ENCODE peak calls at places on chromosomes 7 and 10, in seven cellular contexts. N is neural progenitor cell; U is neuronal stem cell; Y is H7; I is brain microvascular endothelial cell; K is upper lobe of left lung; E is naive thymus-derived CD4-positive, alpha-beta T cell. V is an unnamed sample.

GRCh38 chr10:24306507-24306875 is 97.6 kb downstream of the KIAA1217 start:
- DNase-seq in Y (no peak), E (no peak), N (peak; percentile 8), K (no peak), I (peak; percentile 35), U (no peak), V (no peak)

GRCh38 chr7:138023618-138024333 is 21.9 kb upstream of the CREB3L2 start:
- DNase-seq in K (no peak), I (no peak), U (no peak), N (no peak), E (no peak), Y (no peak), V (no peak)

GRCh38 chr7:99629643-99630042 is 12.9 kb downstream of the ZSCAN25 start:
- DNase-seq in E (no peak), N (no peak), K (no peak), U (no peak), I (no peak), Y (no peak), V (no peak)

GRCh38 chr10:72069751-72070501 is 18.4 kb downstream of the SPOCK2 start:
- DNase-seq in N (peak; percentile 50), U (no peak), K (no peak), I (no peak), E (no peak), Y (peak; percentile 86), V (no peak)

GRCh38 chr7:117479480-117480224 is at the start of gene CFTR:
- DNase-seq in N (peak; percentile 42), K (peak; percentile 78), U (no peak), E (no peak), Y (peak; percentile 67), I (no peak), V (no peak)

GRCh38 chr7:108637049-108637621 is 67.5 kb downstream of the DNAJB9 start:
- DNase-seq in N (no peak), E (no peak), Y (no peak), I (no peak), U (no peak), K (peak; percentile 72), V (no peak)

GRCh38 chr7:11450246-11450645 is 381.8 kb downstream of the THSD7A start:
- DNase-seq in I (no peak), K (no peak), E (no peak), N (no peak), U (no peak), Y (no peak), V (no peak)

GRCh38 chr10:132175907-132176581 is 10.7 kb upstream of the DPYSL4 start:
- DNase-seq in K (no peak), Y (peak; percentile 86), I (no peak), N (peak; percentile 63), U (no peak), E (no peak), V (no peak)

GRCh38 chr7:26794541-26794940 is 69.8 kb downstream of the SKAP2 start:
- DNase-seq in U (no peak), K (no peak), N (no peak), E (no peak), I (no peak), Y (no peak), V (no peak)

GRCh38 chr7:110944966-110945644 is 145.8 kb upstream of the LRRN3 start:
- DNase-seq in E (no peak), Y (peak; percentile 2), N (peak; percentile 24), U (no peak), K (no peak), I (no peak), V (no peak)

GRCh38 chr7:87148332-87148955 is 3.8 kb upstream of the DMTF1 start:
- DNase-seq in Y (peak; percentile 23), I (no peak), K (no peak), E (no peak), N (peak; percentile 21), U (no peak), V (no peak)

GRCh38 chr10:50566150-50566549 is 57.6 kb downstream of the SGMS1 start:
- DNase-seq in U (no peak), N (no peak), Y (no peak), I (no peak), E (no peak), K (no peak), V (no peak)

GRCh38 chr7:157493017-157493416 is 156.2 kb downstream of the DNAJB6 start:
- DNase-seq in I (peak; percentile 18), U (no peak), K (no peak), Y (no peak), N (no peak), E (no peak), V (no peak)

GRCh38 chr10:132539431-132539839 is 1.8 kb downstream of the INPP5A start:
- DNase-seq in N (no peak), Y (peak; percentile 36), E (peak; percentile 74), K (peak; percentile 68), I (no peak), U (no peak), V (no peak)

GRCh38 chr7:158274404-158274811 is 313.2 kb downstream of the PTPRN2 start:
- DNase-seq in I (no peak), U (no peak), E (no peak), Y (peak; percentile 60), K (peak; percentile 3), N (no peak), V (no peak)

DNA sequence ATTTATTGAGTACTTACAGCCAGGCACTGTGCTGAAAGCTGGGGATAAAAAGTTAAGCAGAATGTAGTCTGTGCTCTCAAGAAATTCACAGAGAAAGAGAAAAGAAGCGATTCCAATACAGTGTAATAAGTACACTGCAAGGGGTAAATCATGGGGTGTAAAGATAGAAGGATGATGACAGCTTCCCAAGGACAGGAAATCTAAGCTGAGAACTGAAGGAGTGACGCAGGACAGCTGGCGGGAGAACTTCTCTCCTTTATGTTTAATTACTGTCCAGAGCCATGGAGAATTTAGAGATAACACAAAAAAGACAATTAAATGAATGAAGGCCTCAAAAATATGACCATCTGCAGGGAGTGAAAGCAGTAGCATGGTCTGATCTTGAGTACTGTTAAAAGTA is 34.8 kb downstream of the C7orf33 start:
- DNase-seq in Y (no peak), N (no peak), U (no peak), E (no peak), I (no peak), K (no peak), V (no peak)
- H3K36me3 ChIP-seq in Y (no peaks in the 10 kb centered on the region), N (no peaks in the 10 kb centered on the region), U (no peaks in the 10 kb centered on the region), E (no peaks in the 10 kb centered on the region), I (no peaks in the 10 kb centered on the region), K (no peaks in the 10 kb centered on the region), V (no peaks in the 10 kb centered on the region)

GRCh38 chr10:28925154-28925663 is 247.9 kb downstream of the BAMBI start:
- DNase-seq in E (no peak), K (no peak), I (no peak), U (no peak), N (peak; percentile 30), Y (peak; percentile 72), V (no peak)

GRCh38 chr10:28922861-28923260 is 245.5 kb downstream of the BAMBI start:
- DNase-seq in Y (no peak), N (no peak), I (no peak), K (no peak), E (no peak), U (no peak), V (no peak)

GRCh38 chr10:28922127-28922526 is 244.8 kb downstream of the BAMBI start:
- DNase-seq in K (no peak), I (peak; percentile 65), U (no peak), E (no peak), Y (peak; percentile 46), N (no peak), V (no peak)

GRCh38 chr10:28926932-28927331 is 249.6 kb downstream of the BAMBI start:
- DNase-seq in K (no peak), U (no peak), E (no peak), I (no peak), N (no peak), Y (no peak), V (no peak)

DNA sequence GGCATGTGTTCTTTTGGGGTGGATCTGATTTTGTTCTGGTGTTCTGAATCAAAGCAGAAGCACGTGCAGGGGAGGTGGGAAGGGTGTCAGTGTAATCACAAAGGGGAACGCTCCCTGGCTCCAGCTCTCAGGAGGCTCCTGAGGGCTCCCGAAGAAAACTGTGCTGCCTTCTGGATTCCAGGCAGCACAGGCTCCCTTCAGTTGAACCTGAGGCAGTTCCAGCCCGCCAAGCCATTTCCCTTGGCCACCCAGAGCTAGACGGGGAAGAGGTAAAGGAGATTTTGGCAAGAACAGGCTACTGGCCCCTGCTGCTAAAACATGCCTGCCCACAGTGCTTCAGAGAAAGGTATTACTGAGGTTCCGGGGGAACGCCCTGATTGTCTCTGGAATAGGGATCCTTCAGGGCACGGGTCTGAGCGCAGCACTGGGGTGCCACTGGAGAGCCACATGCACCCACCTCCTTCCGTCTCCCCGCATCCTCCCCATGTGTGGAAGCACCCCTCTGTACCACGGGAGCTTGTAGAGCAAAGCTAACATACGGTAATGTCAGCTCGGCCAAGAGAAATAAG is 247.3 kb downstream of the BAMBI start:
- DNase-seq in Y (peak; percentile 35), U (no peak), E (no peak), I (no peak), K (no peak), N (no peak), V (no peak)
- H3K36me3 ChIP-seq in Y (no peaks in the 10 kb centered on the region), U (no peaks in the 10 kb centered on the region), E (no peaks in the 10 kb centered on the region), I (no peaks in the 10 kb centered on the region), K (no peaks in the 10 kb centered on the region), N (no peaks in the 10 kb centered on the region), V (no peaks in the 10 kb centered on the region)

GRCh38 chr7:55148571-55148970 is 129.8 kb downstream of the EGFR start:
- DNase-seq in U (no peak), I (no peak), Y (no peak), N (no peak), E (no peak), K (no peak), V (no peak)
- H3K36me3 ChIP-seq in U (peaks cover 31% of the 10 kb centered on the region), I (peaks cover 60% of the 10 kb centered on the region), Y (no peaks in the 10 kb centered on the region), N (no peaks in the 10 kb centered on the region), E (no peaks in the 10 kb centered on the region), K (peaks cover 28% of the 10 kb centered on the region), V (peaks cover 3% of the 10 kb centered on the region)

GRCh38 chr10:33245343-33245742 is 89.1 kb downstream of the NRP1 start:
- DNase-seq in I (no peak), Y (no peak), N (no peak), K (no peak), E (no peak), U (no peak), V (no peak)
- H3K36me3 ChIP-seq in I (peaks cover 40% of the 10 kb centered on the region), Y (no peaks in the 10 kb centered on the region), N (no peaks in the 10 kb centered on the region), K (peaks cover 3% of the 10 kb centered on the region), E (no peaks in the 10 kb centered on the region), U (peaks cover 94% of the 10 kb centered on the region), V (peaks cover 3% of the 10 kb centered on the region)

GRCh38 chr7:130902755-130903357 is 168.8 kb upstream of the KLF14 start:
- DNase-seq in E (no peak), U (no peak), K (no peak), N (no peak), I (no peak), Y (no peak), V (no peak)
- H3K36me3 ChIP-seq in E (no peaks in the 10 kb centered on the region), U (no peaks in the 10 kb centered on the region), K (peaks cover 24% of the 10 kb centered on the region), N (no peaks in the 10 kb centered on the region), I (peaks cover 61% of the 10 kb centered on the region), Y (no peaks in the 10 kb centered on the region), V (peaks cover 2% of the 10 kb centered on the region)

V was measured in kidney epithelial cell.